ENCODE peak calls at places on chromosomes 2 and 18, in six cellular contexts. I, W, J, G, D and V are unnamed samples.

GRCh38 chr2:74524005-74524404 is 2.0 kb downstream of the DQX1 start:
- DNase-seq in J (no peak), D (no peak), W (no peak), G (no peak), I (no peak), V (no peak)

GRCh38 chr2:99974275-99974674 is 168.1 kb downstream of the AFF3 start:
- DNase-seq in W (no peak), D (no peak), I (no peak), J (no peak), G (peak; percentile 80), V (no peak)

GRCh38 chr18:39843546-39843945 is 2111.5 kb upstream of the PIK3C3 start:
- DNase-seq in W (no peak), J (no peak), D (no peak), G (no peak), I (no peak), V (no peak)

GRCh38 chr2:74333175-74333574 is 10.0 kb downstream of the SLC4A5 start:
- DNase-seq in G (peak; percentile 17), J (peak; percentile 3), W (peak; percentile 36), D (no peak), I (peak; percentile 31), V (no peak)

GRCh38 chr2:208493186-208493585 is 86.6 kb downstream of the PTH2R start:
- DNase-seq in W (no peak), I (no peak), J (no peak), G (no peak), D (no peak), V (no peak)

GRCh38 chr2:188382107-188382506 is 90.4 kb downstream of the GULP1 start:
- DNase-seq in I (no peak), W (no peak), J (no peak), D (no peak), G (peak; percentile 33), V (no peak)

GRCh38 chr2:20369366-20369765 is 18.7 kb upstream of the PUM2 start:
- DNase-seq in J (no peak), D (no peak), G (no peak), I (no peak), W (no peak), V (no peak)

GRCh38 chr2:85213893-85214512 is 80.8 kb downstream of the TCF7L1 start:
- DNase-seq in D (no peak), G (no peak), I (no peak), J (no peak), W (no peak), V (no peak)

GRCh38 chr2:181810823-181811695 is 80.5 kb upstream of the ITPRID2 start:
- DNase-seq in D (peak; percentile 84), J (peak; percentile 54), G (peak; percentile 97), I (no peak), W (no peak), V (no peak)

GRCh38 chr2:189625636-189626035 is 35.6 kb upstream of the ASNSD1 start:
- DNase-seq in G (no peak), J (no peak), I (no peak), D (no peak), W (no peak), V (no peak)

GRCh38 chr2:68263632-68264031 is 11.3 kb upstream of the PPP3R1 start:
- DNase-seq in J (no peak), D (no peak), I (no peak), W (no peak), G (no peak), V (no peak)

GRCh38 chr2:95391641-95392310 is 10.7 kb upstream of the FAHD2A start:
- DNase-seq in W (no peak), I (no peak), J (no peak), D (no peak), G (no peak), V (no peak)

GRCh38 chr2:139142252-139142651 is 362.1 kb upstream of the NXPH2 start:
- DNase-seq in G (peak; percentile 25), D (peak; percentile 30), I (no peak), W (no peak), J (no peak), V (no peak)

GRCh38 chr2:25041307-25041927 is 459 bp upstream of the EFR3B start:
- DNase-seq in D (peak; percentile 53), W (no peak), G (peak; percentile 46), I (peak; percentile 11), J (no peak), V (no peak)

GRCh38 chr2:118056165-118056534 is 32.1 kb upstream of the INSIG2 start:
- DNase-seq in D (no peak), J (no peak), W (no peak), G (no peak), I (peak; percentile 57), V (no peak)

GRCh38 chr2:137806102-137806805 is 158.0 kb upstream of the HNMT start:
- DNase-seq in G (no peak), D (no peak), I (no peak), W (no peak), J (no peak), V (no peak)

GRCh38 chr18:37450434-37451133 is 115.0 kb downstream of the CELF4 start:
- DNase-seq in G (peak; percentile 13), D (no peak), I (no peak), W (no peak), J (no peak), V (no peak)

GRCh38 chr2:177187631-177188312 is 24.8 kb upstream of the HNRNPA3 start:
- DNase-seq in J (no peak), D (no peak), G (peak; percentile 49), I (no peak), W (no peak), V (no peak)

GRCh38 chr2:232292395-232293154 is 86.0 kb upstream of the ALPP start:
- DNase-seq in D (no peak), G (peak; percentile 25), W (no peak), J (peak; percentile 20), I (peak; percentile 74), V (peak; percentile 48)

GRCh38 chr2:109720379-109721116 is 73.6 kb upstream of the RGPD5 start:
- DNase-seq in W (peak; percentile 63), G (no peak), I (no peak), D (no peak), J (no peak), V (no peak)

GRCh38 chr18:23883277-23883790 is 131.2 kb upstream of the TTC39C start:
- DNase-seq in G (no peak), I (no peak), D (peak; percentile 21), W (no peak), J (no peak), V (no peak)

GRCh38 chr2:12709207-12709522 is 7.6 kb upstream of the TRIB2 start:
- DNase-seq in W (no peak), J (no peak), D (no peak), I (no peak), G (no peak), V (no peak)

GRCh38 chr2:216691210-216691741 is 4.1 kb downstream of the IGFBP5 start:
- DNase-seq in W (peak; percentile 91), G (peak; percentile 86), J (no peak), I (no peak), D (no peak), V (no peak)

GRCh38 chr2:11203480-11203879 is 48.2 kb downstream of the SLC66A3 start:
- DNase-seq in D (peak; percentile 11), J (no peak), W (no peak), G (peak; percentile 65), I (peak; percentile 2), V (no peak)

GRCh38 chr2:121810959-121811853 is 55.8 kb downstream of the TSN start:
- DNase-seq in I (peak; percentile 66), J (peak; percentile 15), W (no peak), G (peak; percentile 45), D (peak; percentile 23), V (no peak)

GRCh38 chr18:25230658-25231326 is 121.2 kb downstream of the ZNF521 start:
- DNase-seq in W (no peak), D (no peak), I (no peak), G (peak; percentile 90), J (peak; percentile 80), V (no peak)

GRCh38 chr2:30235008-30235655 is 3.8 kb downstream of the LBH start:
- DNase-seq in I (no peak), J (no peak), G (peak; percentile 58), D (no peak), W (no peak), V (no peak)

DNA sequence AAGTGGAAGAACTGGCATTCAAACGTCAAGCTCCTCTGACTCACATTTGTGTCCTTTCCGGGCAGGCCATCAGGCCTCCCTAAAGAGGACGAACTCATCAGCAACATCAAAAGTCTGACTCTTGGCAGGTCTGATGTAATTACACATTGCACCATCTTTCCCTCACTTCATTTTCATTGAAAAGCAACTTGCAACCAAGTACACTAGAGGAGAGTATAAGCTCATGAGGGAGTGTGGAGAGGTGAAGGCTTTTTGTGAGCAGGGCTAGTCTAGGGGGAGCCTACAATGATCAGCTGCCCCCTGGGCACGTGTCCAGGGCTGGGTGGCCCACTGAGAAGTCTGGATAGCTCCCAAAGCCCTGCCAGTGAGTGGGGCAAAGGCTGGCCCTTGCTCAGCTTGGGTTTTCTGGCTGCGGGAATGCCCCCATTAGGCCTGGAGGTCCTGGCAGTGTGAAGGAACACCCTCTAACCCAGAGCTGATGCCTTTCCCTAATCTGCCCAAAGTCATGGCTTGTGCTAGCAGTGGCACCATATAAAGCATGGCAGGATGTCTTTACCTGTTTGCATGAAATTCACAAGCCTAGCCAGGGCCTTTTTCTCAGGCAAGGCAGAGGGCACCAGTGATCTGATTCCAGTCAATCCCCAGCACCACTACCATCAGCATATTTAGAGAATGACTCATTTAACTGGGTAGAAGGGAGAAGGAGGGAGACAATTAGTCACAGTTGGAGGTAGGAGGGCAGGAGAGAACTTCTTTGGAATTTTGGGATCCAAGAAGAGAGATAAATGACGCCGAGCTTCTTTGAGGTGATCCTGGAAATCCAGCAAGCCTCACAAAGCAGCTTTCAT is 8.5 kb upstream of the DAW1 start:
- DNase-seq in I (peak; percentile 31), W (no peak), D (no peak), G (peak; percentile 90), J (peak; percentile 29), V (no peak)
- TF ChIP-seq CTCF in I (no peak), W (peak; percentile 14), D (no peak), G (no peak), J (no peak), V (no peak)

GRCh38 chr2:168758970-168759820 is 43.2 kb upstream of the NOSTRIN start:
- DNase-seq in J (peak; percentile 20), G (peak; percentile 53), I (peak; percentile 20), D (peak; percentile 27), W (no peak), V (no peak)
- TF ChIP-seq CTCF in J (peak; percentile 71), G (peak; percentile 62), I (peak; percentile 27), D (peak; percentile 64), W (peak; percentile 75), V (peak; percentile 48)

DNA sequence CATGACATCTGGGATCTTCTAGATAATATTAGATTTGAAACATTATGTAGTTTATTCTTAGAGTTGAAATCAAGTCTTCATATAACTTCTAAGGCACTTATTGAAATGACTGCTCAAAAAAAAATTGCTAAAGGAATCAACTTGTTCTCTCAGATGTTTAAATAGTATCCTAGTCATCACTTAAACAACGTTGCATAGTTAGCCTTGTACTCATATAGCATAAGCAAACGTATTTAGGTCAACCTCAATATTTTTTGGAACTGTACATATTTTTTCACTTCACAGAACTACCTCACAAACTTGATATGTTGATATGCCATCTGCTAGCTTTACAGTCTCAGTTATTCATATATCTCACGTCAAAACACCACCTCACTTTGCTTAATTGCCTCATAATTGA is 47.1 kb upstream of the CREB1 start:
- DNase-seq in D (no peak), W (no peak), J (peak; percentile 36), G (peak; percentile 34), I (no peak), V (no peak)
- TF ChIP-seq CTCF in D (no peak), W (no peak), J (no peak), G (no peak), I (no peak), V (no peak)

GRCh38 chr2:186784930-186785329 is 64.0 kb downstream of the ZSWIM2 start:
- DNase-seq in I (no peak), J (no peak), D (no peak), W (no peak), G (no peak), V (no peak)

GRCh38 chr2:186783254-186783653 is 65.7 kb downstream of the ZSWIM2 start:
- DNase-seq in D (no peak), G (no peak), J (no peak), I (no peak), W (no peak), V (no peak)

GRCh38 chr2:186780701-186781316 is 68.2 kb downstream of the ZSWIM2 start:
- DNase-seq in G (peak; percentile 37), I (no peak), W (no peak), D (peak; percentile 42), J (no peak), V (no peak)
- TF ChIP-seq CTCF in G (no peak), I (no peak), W (peak; percentile 27), D (peak; percentile 77), J (no peak), V (no peak)